ENCODE peak calls at places on chromosomes 3 and 15, in six cellular contexts. F, D, H, S, G and L are unnamed samples.

GRCh38 chr3:137866933-137867332 is 102.8 kb downstream of the SOX14 start:
- DNase-seq in F (peak), D (no peak), G (no peak), S (no peak), H (no peak), L (peak)

GRCh38 chr3:189167027-189167766 is 4.6 kb upstream of the TPRG1 start:
- DNase-seq in D (no peak), H (no peak), S (no peak), G (no peak), F (peak), L (peak)

GRCh38 chr3:141412087-141412935 is 44.0 kb downstream of the ZBTB38 start:
- DNase-seq in F (peak), H (peak), G (peak), D (peak), S (peak), L (peak)

GRCh38 chr3:77449459-77449858 is 409.6 kb downstream of the ROBO2 start:
- DNase-seq in F (no peak), G (no peak), H (no peak), S (no peak), D (no peak), L (no peak)

GRCh38 chr3:150078983-150079739 is 108.5 kb upstream of the PFN2 start:
- DNase-seq in G (no peak), H (no peak), F (peak), D (no peak), S (peak), L (peak)

GRCh38 chr15:78051622-78052405 is 25.7 kb downstream of the TBC1D2B start:
- DNase-seq in S (peak), G (no peak), H (no peak), D (no peak), F (no peak), L (peak)

GRCh38 chr3:57977755-57978715 is 30.2 kb upstream of the FLNB start:
- DNase-seq in G (peak), H (no peak), S (no peak), D (no peak), F (peak), L (peak)

GRCh38 chr3:100500320-100500880 is 8.0 kb downstream of the TMEM45A start:
- DNase-seq in S (no peak), G (no peak), D (peak), H (no peak), F (no peak), L (no peak)

GRCh38 chr15:55791576-55792400 is 48.8 kb upstream of the PRTG start:
- DNase-seq in H (no peak), F (peak), G (no peak), S (peak), D (no peak), L (peak)